ENCODE peak calls at places on chromosomes 3 and 15, in nine cellular contexts. N is heart left ventricle, P is Peyer's patch, Q is astrocyte, L is HCT116, T is GM06990, C is K562, V is GM23338, G is cardiac muscle cell. O is an unnamed sample.

GRCh38 chr3:168671091-168671490 is 575.4 kb upstream of the GOLIM4 start:
- DNase-seq in N (no peak), P (no peak), Q (no peak), L (no peak), T (no peak), C (no peak), V (no peak), G (no peak), O (no peak)

GRCh38 chr3:197256836-197257444 is 41.5 kb downstream of the DLG1 start:
- DNase-seq in N (no peak), P (no peak), Q (peak; percentile 40), L (peak; percentile 39), T (peak; percentile 15), C (peak; percentile 16), V (peak; percentile 50), G (peak; percentile 66), O (peak; percentile 4)

GRCh38 chr3:51721062-51721745 is 14.3 kb downstream of the GRM2 start:
- DNase-seq in N (no peak), P (no peak), Q (no peak), L (no peak), T (no peak), C (no peak), V (no peak), G (no peak), O (no peak)

GRCh38 chr15:44327578-44327977 is 39.1 kb downstream of the GOLM2 start:
- DNase-seq in N (no peak), P (no peak), Q (no peak), L (no peak), T (no peak), C (no peak), V (no peak), G (no peak), O (no peak)

GRCh38 chr15:45637552-45638033 is 2.8 kb downstream of the SQOR start:
- DNase-seq in N (peak; percentile 45), P (peak; percentile 53), Q (peak; percentile 82), L (no peak), T (peak; percentile 66), C (peak; percentile 23), V (no peak), G (peak; percentile 96), O (no peak)

GRCh38 chr3:190205739-190206138 is 85.0 kb upstream of the P3H2 start:
- DNase-seq in N (no peak), P (no peak), Q (peak; percentile 76), L (no peak), T (peak; percentile 76), C (no peak), V (no peak), G (peak; percentile 31), O (no peak)

GRCh38 chr3:143972495-143973351 is 1.1 kb downstream of the DIPK2A start:
- DNase-seq in N (peak; percentile 85), P (peak; percentile 77), Q (peak; percentile 71), L (peak; percentile 63), T (peak; percentile 92), C (peak; percentile 65), V (peak; percentile 84), G (peak; percentile 87), O (no peak)

GRCh38 chr15:80989110-80989517 is 505 bp downstream of the MESD start:
- DNase-seq in N (no peak), P (no peak), Q (no peak), L (no peak), T (no peak), C (no peak), V (no peak), G (peak; percentile 6), O (no peak)

DNA sequence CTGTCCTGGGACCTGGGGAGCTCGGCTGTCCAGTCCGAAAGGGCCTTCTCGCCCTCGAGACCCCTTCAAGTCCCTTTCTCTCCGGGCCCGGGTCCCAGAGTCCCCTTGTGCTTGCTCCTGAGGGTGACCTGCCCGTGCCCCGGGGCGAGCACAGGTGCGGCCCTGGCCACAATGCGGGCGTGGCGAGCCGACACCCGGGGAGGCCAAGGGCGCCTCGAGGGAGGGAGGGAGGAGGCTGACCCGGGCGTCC is 828 bp upstream of the MEF2A start:
- DNase-seq in N (no peak), P (no peak), Q (no peak), L (no peak), T (no peak), C (no peak), V (no peak), G (no peak), O (no peak)
- TF ChIP-seq CTCF in N (no peak), P (peak; percentile 1), Q (no peak), L (no peak), T (peak; percentile 0), C (no peak), V (no peak), G (no peak), O (no peak)

GRCh38 chr3:1103525-1103924 is 10.7 kb downstream of the CNTN6 start:
- DNase-seq in N (no peak), P (no peak), Q (no peak), L (no peak), T (no peak), C (no peak), V (peak; percentile 22), G (no peak), O (no peak)
- H3K4me3 ChIP-seq in N (no peak overlapping the region), P (no peak overlapping the region), Q (no peak overlapping the region), L (no peak overlapping the region), T (no peak overlapping the region), C (no peak overlapping the region), V (no peak overlapping the region), G (no peak overlapping the region), O (no peak overlapping the region)

DNA sequence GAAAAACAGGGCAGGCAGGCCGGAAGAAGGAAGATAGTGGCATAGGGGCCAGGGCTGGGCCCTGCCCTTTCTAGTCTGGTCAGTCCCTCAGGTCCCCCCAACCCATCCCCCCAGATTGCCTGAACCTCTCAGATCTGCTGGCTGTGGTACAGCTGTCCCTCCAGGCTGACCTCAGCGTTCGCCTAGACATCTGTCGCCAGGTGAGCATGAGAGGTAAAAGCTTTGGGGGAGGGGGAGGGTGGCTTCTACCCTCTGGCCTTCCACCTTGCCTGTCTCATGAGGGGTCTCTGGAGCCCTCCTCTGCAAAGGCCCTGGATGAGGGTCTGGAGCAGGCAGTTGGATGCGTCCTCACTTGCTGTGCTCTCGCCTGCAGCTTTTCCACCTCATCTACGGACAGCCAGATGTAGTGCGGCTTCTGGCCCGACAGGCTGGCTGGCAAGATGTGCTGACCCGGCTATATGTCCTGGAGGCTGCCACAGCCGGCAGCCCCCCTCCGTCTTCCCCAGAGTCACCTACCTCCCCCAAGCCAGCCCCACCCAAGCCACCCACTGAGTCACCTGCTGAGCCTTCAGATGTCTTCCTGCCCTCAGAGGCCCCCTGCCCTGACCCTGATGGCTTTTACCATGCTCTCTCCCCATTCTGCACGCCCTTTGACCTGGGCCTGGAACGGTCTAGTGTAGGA is 20.2 kb downstream of the NBEAL2 start:
- DNase-seq in N (peak; percentile 19), P (no peak), Q (no peak), L (no peak), T (no peak), C (no peak), V (no peak), G (no peak), O (no peak)
- H3K36me3 ChIP-seq in N (peaks cover 62% of the 10 kb centered on the region), P (no peaks in the 10 kb centered on the region), Q (no peaks in the 10 kb centered on the region), L (peaks cover 18% of the 10 kb centered on the region), T (peaks cover 77% of the 10 kb centered on the region), C (peaks cover 98% of the 10 kb centered on the region), V (no peaks in the 10 kb centered on the region), G (no peaks in the 10 kb centered on the region), O (no peaks in the 10 kb centered on the region)

GRCh38 chr3:173548261-173548660 is 150.7 kb downstream of the NLGN1 start:
- DNase-seq in N (no peak), P (no peak), Q (no peak), L (no peak), T (no peak), C (no peak), V (no peak), G (no peak), O (no peak)

GRCh38 chr3:173552526-173552925 is 155.0 kb downstream of the NLGN1 start:
- DNase-seq in N (no peak), P (no peak), Q (no peak), L (no peak), T (no peak), C (no peak), V (peak; percentile 47), G (peak; percentile 2), O (no peak)

GRCh38 chr3:173556546-173556945 is 159.0 kb downstream of the NLGN1 start:
- DNase-seq in N (no peak), P (no peak), Q (no peak), L (no peak), T (no peak), C (no peak), V (no peak), G (no peak), O (no peak)

GRCh38 chr3:173553635-173554280 is 156.2 kb downstream of the NLGN1 start:
- DNase-seq in N (no peak), P (no peak), Q (peak; percentile 24), L (peak; percentile 31), T (no peak), C (no peak), V (peak; percentile 81), G (peak; percentile 59), O (no peak)
- TF ChIP-seq CTCF in N (peak; percentile 74), P (peak; percentile 42), Q (peak; percentile 94), L (peak; percentile 78), T (peak; percentile 64), C (no peak), V (peak; percentile 83), G (peak; percentile 87), O (peak; percentile 72)

GRCh38 chr3:170907519-170908234 is 760 bp downstream of the EIF5A2 start:
- DNase-seq in N (no peak), P (no peak), Q (peak; percentile 14), L (no peak), T (no peak), C (peak; percentile 16), V (no peak), G (peak; percentile 34), O (no peak)

GRCh38 chr3:170910542-170910941 is 2.1 kb upstream of the EIF5A2 start:
- DNase-seq in N (no peak), P (no peak), Q (no peak), L (no peak), T (no peak), C (no peak), V (no peak), G (no peak), O (no peak)

GRCh38 chr3:170911051-170911450 is 2.6 kb upstream of the EIF5A2 start:
- DNase-seq in N (no peak), P (no peak), Q (no peak), L (no peak), T (no peak), C (no peak), V (no peak), G (no peak), O (no peak)

GRCh38 chr3:170908235-170909116 is at the start of gene EIF5A2:
- DNase-seq in N (peak; percentile 98), P (peak; percentile 88), Q (peak; percentile 88), L (peak; percentile 91), T (peak; percentile 83), C (peak; percentile 99), V (peak; percentile 99), G (peak; percentile 99), O (peak; percentile 76)

DNA sequence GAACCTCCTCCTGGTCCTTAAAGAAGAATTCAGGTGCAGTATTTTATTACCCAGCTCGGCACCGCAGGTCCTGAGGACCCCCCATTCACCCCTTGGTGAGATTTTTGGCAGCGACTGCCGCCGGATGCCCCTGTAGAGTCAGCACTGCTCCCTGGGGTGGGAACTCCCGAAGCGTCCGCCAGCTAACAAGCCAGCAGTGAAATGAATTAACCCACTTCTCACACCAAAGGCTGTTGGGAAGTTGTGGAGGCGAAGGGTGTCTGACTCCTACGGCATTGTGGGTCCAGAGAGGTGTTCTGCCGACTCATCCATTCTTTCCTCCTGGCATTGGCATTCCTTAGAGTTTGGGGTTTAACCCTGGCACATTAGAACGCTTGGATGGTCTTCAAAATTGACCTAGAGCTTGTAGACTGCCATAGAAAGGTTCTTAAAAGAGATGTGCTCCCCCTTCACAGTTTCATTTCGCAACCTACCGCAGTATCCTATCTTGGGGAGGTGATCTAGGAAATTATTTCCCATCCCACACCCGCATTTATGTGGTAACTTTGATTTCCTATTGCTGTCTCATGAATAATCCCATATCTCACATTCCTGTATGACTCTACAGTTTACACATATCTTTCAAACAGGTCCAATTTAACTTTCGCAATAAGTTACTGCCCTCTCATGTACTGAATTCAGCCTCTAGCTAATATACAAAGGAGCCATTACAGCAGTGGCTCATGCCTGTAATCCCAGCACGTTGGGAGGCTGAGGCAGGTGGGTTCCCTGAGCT is 879 bp upstream of the EIF5A2 start:
- DNase-seq in N (no peak), P (no peak), Q (peak; percentile 98), L (no peak), T (no peak), C (no peak), V (no peak), G (peak; percentile 94), O (no peak)
- H3K4me3 ChIP-seq in N (peak overlapping the region; percentile 73), P (no peak overlapping the region), Q (peak overlapping the region; percentile 69), L (peak overlapping the region; percentile 80), T (no peak overlapping the region), C (no peak overlapping the region), V (peak overlapping the region; percentile 76), G (no peak overlapping the region), O (no peak overlapping the region)